ENCODE peak calls at places on chromosomes 4 and X, in nine cellular contexts. A is psoas muscle; W is pancreas; F is CD8-positive, alpha-beta T cell; J is GM23248; O is right cardiac atrium; H is CD4-positive, alpha-beta memory T cell; U is left lung; L is body of pancreas. T is an unnamed sample. For H3K4me1, the result is how much of the 10 kb centered on the place peaks cover.

GRCh38 chrX:22968494-22968893 is 31.3 kb upstream of the DDX53 start:
- DNase-seq in L (no peak), H (no peak), U (no peak), W (no peak), A (no peak), J (no peak), O (no peak), F (no peak), T (no peak)

GRCh38 chr4:103994059-103994458 is 274.3 kb upstream of the TACR3 start:
- DNase-seq in A (no peak), U (no peak), O (no peak), W (no peak), J (no peak), L (no peak), F (no peak), H (no peak), T (no peak)

GRCh38 chr4:105471566-105472176 is 2.2 kb downstream of the PPA2 start:
- DNase-seq in H (peak), A (peak), U (peak), J (peak), L (peak), F (peak), W (no peak), O (peak), T (no peak)

GRCh38 chr4:147492761-147493160 is 11.9 kb downstream of the EDNRA start:
- DNase-seq in O (no peak), H (no peak), J (peak), L (no peak), F (no peak), A (no peak), U (no peak), W (no peak), T (no peak)

GRCh38 chrX:39199429-39199828 is 398.2 kb downstream of the MID1IP1 start:
- DNase-seq in O (no peak), F (no peak), J (no peak), A (no peak), H (no peak), L (no peak), W (no peak), U (no peak), T (no peak)

GRCh38 chr4:83269256-83269655 is 15.3 kb downstream of the COQ2 start:
- DNase-seq in U (no peak), F (no peak), L (no peak), H (no peak), W (no peak), J (peak), A (no peak), O (no peak), T (no peak)

GRCh38 chr4:184066584-184067300 is 150.9 kb downstream of the ENPP6 start:
- DNase-seq in J (no peak), U (no peak), W (no peak), H (no peak), O (no peak), F (no peak), L (no peak), A (no peak), T (no peak)

GRCh38 chrX:54074826-54075225 is 30.6 kb upstream of the PHF8 start:
- DNase-seq in F (no peak), A (no peak), L (no peak), U (no peak), J (no peak), O (no peak), H (no peak), W (no peak), T (no peak)

GRCh38 chr4:3702084-3702521 is 64.1 kb upstream of the ADRA2C start:
- DNase-seq in H (no peak), L (peak), A (no peak), O (no peak), F (no peak), J (no peak), W (peak), U (peak), T (no peak)

GRCh38 chrX:70134116-70134477 is 850 bp downstream of the IGBP1 start:
- DNase-seq in H (no peak), W (no peak), L (no peak), U (no peak), J (peak), A (no peak), O (no peak), F (no peak), T (no peak)

GRCh38 chr4:8910100-8910821 is 38.6 kb upstream of the HMX1 start:
- DNase-seq in W (peak), L (peak), O (no peak), J (no peak), F (no peak), A (no peak), U (no peak), H (no peak), T (peak)

GRCh38 chr4:8840006-8840793 is 31.4 kb downstream of the HMX1 start:
- DNase-seq in W (peak), J (no peak), F (no peak), O (no peak), U (peak), L (peak), A (no peak), H (no peak), T (peak)

GRCh38 chrX:66142351-66142750 is 21.7 kb upstream of the HEPH start:
- DNase-seq in O (no peak), W (no peak), U (no peak), L (no peak), H (peak), J (no peak), A (no peak), F (no peak), T (no peak)

DNA sequence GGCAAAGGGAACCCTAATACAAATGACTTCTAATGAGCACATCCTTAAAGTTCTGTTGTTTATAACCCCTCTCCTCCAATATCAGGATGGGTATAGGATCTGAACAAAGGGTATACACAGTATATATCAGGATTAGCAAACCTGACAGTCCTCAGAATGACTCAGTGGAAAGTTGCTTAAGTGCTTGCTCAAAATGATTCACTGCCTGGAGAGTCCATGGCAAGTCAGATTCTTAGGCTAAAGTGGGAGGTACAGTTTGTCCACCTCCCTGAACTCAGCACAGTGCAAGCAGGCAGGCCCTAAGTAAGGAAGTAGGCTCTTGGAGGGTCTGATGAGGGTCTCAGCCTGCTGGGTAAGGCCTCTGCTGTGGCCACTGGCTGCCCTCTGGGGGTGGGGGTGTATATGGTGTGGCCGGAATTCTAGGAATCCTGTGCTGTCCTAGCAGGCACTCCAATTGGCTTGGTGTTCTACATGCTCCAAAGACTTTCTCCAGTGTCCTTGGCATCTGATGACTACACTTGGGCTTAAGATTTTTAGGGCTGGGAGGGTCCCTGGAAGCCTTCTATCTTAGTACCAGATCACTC is 54.3 kb downstream of the CHRDL1 start:
- DNase-seq in O (no peak), F (no peak), W (no peak), H (no peak), A (no peak), U (no peak), L (no peak), J (peak), T (no peak)
- H3K4me1 ChIP-seq in O (under half), F (under half), W (under half), H (under half), A (under half), U (under half), L (under half), J (under half), T (under half)

DNA sequence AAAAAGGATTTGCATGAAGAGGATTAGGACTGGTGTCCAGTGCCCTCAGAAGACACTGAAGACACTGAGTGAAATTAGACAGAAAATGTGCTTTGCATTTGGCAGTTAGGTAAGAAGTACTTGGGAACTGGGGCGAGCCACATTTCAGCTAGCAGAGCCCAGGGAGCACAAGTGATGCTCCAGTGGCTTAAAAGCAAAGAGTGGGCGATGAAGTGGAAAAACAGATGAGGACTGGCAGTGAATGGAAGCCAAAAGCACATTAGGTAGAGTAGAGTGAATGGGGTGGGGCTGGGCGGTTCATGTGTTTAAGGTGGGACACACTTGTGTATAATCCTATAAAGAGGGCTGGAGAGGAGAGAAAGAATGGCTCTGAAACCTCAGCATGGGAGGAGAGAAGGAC is 18.4 kb downstream of the DCLK2 start:
- DNase-seq in O (no peak), H (no peak), A (no peak), J (no peak), L (no peak), U (no peak), F (no peak), W (no peak), T (no peak)
- H3K4me3 ChIP-seq in O (no peak), H (no peak), A (no peak), J (no peak), L (no peak), U (no peak), F (no peak), W (no peak), T (no peak)

GRCh38 chr4:78057600-78058560 is 757 bp downstream of the FRAS1 start:
- DNase-seq in A (peak), J (peak), U (peak), W (peak), F (no peak), O (peak), H (no peak), L (peak), T (peak)
- H3K27ac ChIP-seq in A (peak), J (peak), U (no peak), W (peak), F (no peak), O (peak), H (no peak), L (peak), T (peak)

GRCh38 chr4:145492376-145492775 is 10.7 kb downstream of the SMAD1 start:
- DNase-seq in U (no peak), O (no peak), L (no peak), F (no peak), W (no peak), H (no peak), A (no peak), J (no peak), T (no peak)
- H3K4me1 ChIP-seq in U (under half), O (under half), L (under half), F (under half), W (under half), H (under half), A (half or more), J (under half), T (under half)

GRCh38 chrX:3711331-3711917 is 2.0 kb downstream of the PRKX start:
- DNase-seq in L (no peak), F (no peak), W (no peak), H (peak), J (no peak), A (no peak), U (no peak), O (peak), T (no peak)
- H3K4me3 ChIP-seq in L (no peak), F (peak), W (no peak), H (peak), J (no peak), A (peak), U (peak), O (peak), T (peak)

T was measured in upper lobe of right lung.